ENCODE peak calls at places on chromosome 12, in four cellular contexts. L is CD4-positive, alpha-beta memory T cell; M is esophagus muscularis mucosa; C is Caco-2. U is an unnamed sample.

GRCh38 chr12:68122236-68122920 is 37.2 kb downstream of the IFNG start:
- DNase-seq in L (no peak), M (no peak), C (no peak), U (no peak)

GRCh38 chr12:112936927-112937326 is 1.3 kb upstream of the OAS3 start:
- DNase-seq in L (no peak), M (no peak), C (no peak), U (no peak)

GRCh38 chr12:42039146-42039545 is 105.5 kb downstream of the GXYLT1 start:
- DNase-seq in L (no peak), M (no peak), C (no peak), U (no peak)

GRCh38 chr12:77996670-77997069 is 166.0 kb downstream of the NAV3 start:
- DNase-seq in L (no peak), M (no peak), C (no peak), U (no peak)

GRCh38 chr12:102342281-102343006 is 137.9 kb downstream of the IGF1 start:
- DNase-seq in L (no peak), M (no peak), C (no peak), U (no peak)

GRCh38 chr12:130803707-130804106 is 35.3 kb downstream of the STX2 start:
- DNase-seq in L (no peak), M (no peak), C (no peak), U (no peak)

GRCh38 chr12:77625441-77625840 is 205.3 kb upstream of the NAV3 start:
- DNase-seq in L (no peak), M (no peak), C (no peak), U (no peak)

GRCh38 chr12:74794522-74794921 is 256.9 kb downstream of the ATXN7L3B start:
- DNase-seq in L (no peak), M (no peak), C (no peak), U (no peak)

GRCh38 chr12:101407054-101407437 is 526 bp downstream of the ARL1 start:
- DNase-seq in L (peak; percentile 6), M (no peak), C (peak; percentile 35), U (no peak)

GRCh38 chr12:11959117-11959823 is 111.5 kb upstream of the BCL2L14 start:
- DNase-seq in L (no peak), M (peak; percentile 62), C (no peak), U (no peak)

GRCh38 chr12:85568395-85569103 is 267.7 kb downstream of the RASSF9 start:
- DNase-seq in L (no peak), M (peak; percentile 91), C (peak; percentile 7), U (no peak)

GRCh38 chr12:69044887-69045286 is 111.9 kb upstream of the CPM start:
- DNase-seq in L (no peak), M (peak; percentile 62), C (no peak), U (no peak)

GRCh38 chr12:107386569-107386968 is 293.2 kb upstream of the CRY1 start:
- DNase-seq in L (no peak), M (no peak), C (no peak), U (no peak)

GRCh38 chr12:99522456-99522855 is 125.1 kb upstream of the GARIN6 start:
- DNase-seq in L (no peak), M (no peak), C (no peak), U (no peak)

GRCh38 chr12:117718559-117718958 is 250.2 kb downstream of the KSR2 start:
- DNase-seq in L (no peak), M (no peak), C (no peak), U (no peak)

GRCh38 chr12:105983622-105984325 is 155.0 kb downstream of the NUAK1 start:
- DNase-seq in L (no peak), M (no peak), C (no peak), U (no peak)

GRCh38 chr12:57222286-57223190 is 5.9 kb downstream of the NXPH4 start:
- DNase-seq in L (no peak), M (no peak), C (no peak), U (no peak)

GRCh38 chr12:38905480-38906351 is at the start of gene CPNE8:
- DNase-seq in L (peak; percentile 37), M (peak; percentile 97), C (peak; percentile 78), U (no peak)

GRCh38 chr12:67161322-67161918 is 107.7 kb upstream of the CAND1 start:
- DNase-seq in L (peak; percentile 8), M (no peak), C (peak; percentile 40), U (peak; percentile 48)

GRCh38 chr12:84150226-84150625 is 762.4 kb downstream of the SLC6A15 start:
- DNase-seq in L (no peak), M (no peak), C (no peak), U (no peak)

GRCh38 chr12:80472912-80473500 is 29.0 kb downstream of the PTPRQ start:
- DNase-seq in L (no peak), M (no peak), C (peak; percentile 38), U (no peak)

GRCh38 chr12:55728185-55728931 is 451 bp downstream of the CD63 start:
- DNase-seq in L (no peak), M (no peak), C (peak; percentile 65), U (peak; percentile 72)

GRCh38 chr12:47920913-47921312 is 16.1 kb upstream of the VDR start:
- DNase-seq in L (no peak), M (peak; percentile 53), C (no peak), U (no peak)

GRCh38 chr12:111121840-111122239 is 201.5 kb upstream of the MYL2 start:
- DNase-seq in L (no peak), M (no peak), C (no peak), U (no peak)

GRCh38 chr12:84772281-84772680 is 140.3 kb downstream of the SLC6A15 start:
- DNase-seq in L (no peak), M (no peak), C (no peak), U (no peak)

GRCh38 chr12:121787063-121787774 is 6.3 kb downstream of the RHOF start:
- DNase-seq in L (peak; percentile 63), M (no peak), C (no peak), U (no peak)

GRCh38 chr12:71731439-71732356 is 23.0 kb upstream of the RAB21 start:
- DNase-seq in L (no peak), M (no peak), C (no peak), U (no peak)

GRCh38 chr12:2265461-2266167 is 212.8 kb downstream of the CACNA1C start:
- DNase-seq in L (no peak), M (no peak), C (no peak), U (no peak)

GRCh38 chr12:2266666-2267623 is 214.2 kb downstream of the CACNA1C start:
- DNase-seq in L (no peak), M (no peak), C (peak; percentile 48), U (no peak)

GRCh38 chr12:2267624-2268477 is 215.1 kb downstream of the CACNA1C start:
- DNase-seq in L (no peak), M (no peak), C (no peak), U (no peak)

GRCh38 chr12:2270846-2271245 is 218.1 kb downstream of the CACNA1C start:
- DNase-seq in L (no peak), M (no peak), C (no peak), U (no peak)

DNA sequence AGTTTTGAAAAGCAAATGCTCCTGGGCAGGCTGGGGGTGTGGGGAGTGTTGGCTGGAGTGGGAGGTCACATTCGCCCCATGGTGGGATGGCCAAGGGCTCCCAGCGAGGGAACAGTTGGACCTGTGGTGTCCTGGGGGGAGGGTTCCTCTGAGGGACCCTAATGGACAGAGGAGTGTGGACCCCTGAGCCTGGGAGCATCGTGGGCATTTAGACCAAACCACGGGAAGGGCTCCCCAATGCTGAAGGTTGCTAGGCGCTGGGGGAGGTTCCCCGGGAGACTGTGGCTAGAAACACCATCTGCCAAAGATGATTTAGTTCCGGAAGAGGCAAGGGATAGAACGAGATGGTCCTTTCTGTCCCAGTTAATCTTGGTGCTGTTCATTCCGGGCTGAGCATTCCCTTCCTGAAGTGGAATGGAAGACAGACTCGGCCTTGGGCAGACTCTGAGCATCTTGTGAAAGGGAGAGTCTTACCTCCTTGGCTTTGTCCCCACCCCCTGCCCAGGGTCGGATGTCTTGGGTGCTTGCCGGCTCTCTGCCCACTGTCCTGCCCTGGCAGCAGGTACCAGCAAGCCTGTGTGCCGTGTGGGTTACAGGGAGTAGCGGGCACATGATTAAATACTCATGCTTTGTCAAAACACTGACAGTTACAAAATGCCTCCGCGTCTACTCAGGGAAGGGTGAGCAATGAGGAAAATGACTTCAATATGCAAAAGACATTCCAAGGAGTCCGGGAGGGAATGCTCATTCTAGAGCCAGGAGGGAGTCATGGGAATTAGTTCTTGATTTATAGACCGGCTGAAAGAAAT is 215.9 kb downstream of the CACNA1C start:
- DNase-seq in L (no peak), M (no peak), C (no peak), U (no peak)
- H3K4me3 ChIP-seq in L (no peak overlapping the region), M (no peak overlapping the region), C (no peak overlapping the region), U (no peak overlapping the region)

DNA sequence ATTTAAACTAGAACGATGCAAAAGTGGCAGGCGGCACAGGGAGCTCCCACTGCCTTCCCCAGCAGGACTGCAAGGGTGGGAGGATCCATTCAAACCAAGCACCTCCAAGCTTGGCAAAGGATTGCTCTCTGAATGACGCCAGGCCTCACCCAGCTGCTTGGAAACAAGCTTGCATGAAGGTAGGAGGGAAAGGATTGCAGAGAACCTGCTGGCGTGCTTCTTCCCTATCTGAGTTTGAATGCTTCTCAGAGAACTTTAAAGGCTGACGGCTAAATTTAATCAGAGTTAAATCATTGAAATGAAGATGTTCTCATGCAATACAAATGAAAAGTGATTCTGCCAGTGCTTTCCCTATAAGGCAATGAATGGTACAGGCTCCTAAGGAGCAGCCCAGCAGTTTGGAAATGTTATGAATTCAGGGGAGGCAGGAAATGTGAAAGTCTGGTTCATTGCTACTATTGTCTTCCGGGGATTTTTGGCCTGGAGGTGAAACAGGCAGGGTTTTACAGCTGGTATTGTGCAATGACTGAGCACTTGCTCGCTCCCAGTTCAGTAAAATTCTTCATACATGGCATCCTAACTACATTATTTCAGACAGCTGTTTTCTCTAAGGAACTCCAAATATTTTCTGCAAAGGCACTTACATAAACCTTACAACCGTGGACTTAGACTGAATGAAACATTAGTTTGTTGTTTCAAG is 31.9 kb upstream of the DUSP6 start:
- DNase-seq in L (no peak), M (no peak), C (peak; percentile 47), U (no peak)
- H3K4me3 ChIP-seq in L (no peak overlapping the region), M (peak overlapping the region; percentile 23), C (no peak overlapping the region), U (no peak overlapping the region)

DNA sequence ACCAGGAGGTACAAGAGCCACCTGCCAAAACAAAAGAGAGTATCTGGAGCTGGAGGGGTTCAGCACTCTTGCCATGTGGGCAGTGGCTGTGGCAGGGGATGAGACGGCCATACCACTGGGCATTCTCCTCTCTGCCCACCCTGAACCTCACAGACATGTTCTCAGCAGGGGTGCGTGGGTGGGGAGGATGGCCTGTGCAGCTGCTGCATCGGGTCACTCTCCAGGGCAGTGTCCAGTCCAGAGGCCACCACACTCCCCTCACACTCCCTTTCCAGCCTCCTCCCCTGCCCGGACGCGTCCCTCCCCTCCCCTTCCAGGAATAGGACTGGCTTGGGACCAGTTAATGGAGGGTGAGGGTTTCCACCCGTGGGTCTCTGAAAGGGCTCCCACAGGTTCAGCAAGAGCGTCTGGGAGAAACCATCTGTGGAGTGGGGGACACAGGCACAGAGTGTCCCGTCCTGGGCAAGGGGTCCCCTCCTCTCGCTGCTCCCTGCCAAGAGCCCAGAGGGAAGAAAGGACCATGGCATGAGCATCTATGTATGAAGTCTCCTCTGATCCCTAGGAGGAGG is 501 bp downstream of the C1R start:
- DNase-seq in L (no peak), M (no peak), C (no peak), U (no peak)
- H3K4me3 ChIP-seq in L (peak overlapping the region; percentile 56), M (peak overlapping the region; percentile 62), C (no peak overlapping the region), U (peak overlapping the region; percentile 39)

DNA sequence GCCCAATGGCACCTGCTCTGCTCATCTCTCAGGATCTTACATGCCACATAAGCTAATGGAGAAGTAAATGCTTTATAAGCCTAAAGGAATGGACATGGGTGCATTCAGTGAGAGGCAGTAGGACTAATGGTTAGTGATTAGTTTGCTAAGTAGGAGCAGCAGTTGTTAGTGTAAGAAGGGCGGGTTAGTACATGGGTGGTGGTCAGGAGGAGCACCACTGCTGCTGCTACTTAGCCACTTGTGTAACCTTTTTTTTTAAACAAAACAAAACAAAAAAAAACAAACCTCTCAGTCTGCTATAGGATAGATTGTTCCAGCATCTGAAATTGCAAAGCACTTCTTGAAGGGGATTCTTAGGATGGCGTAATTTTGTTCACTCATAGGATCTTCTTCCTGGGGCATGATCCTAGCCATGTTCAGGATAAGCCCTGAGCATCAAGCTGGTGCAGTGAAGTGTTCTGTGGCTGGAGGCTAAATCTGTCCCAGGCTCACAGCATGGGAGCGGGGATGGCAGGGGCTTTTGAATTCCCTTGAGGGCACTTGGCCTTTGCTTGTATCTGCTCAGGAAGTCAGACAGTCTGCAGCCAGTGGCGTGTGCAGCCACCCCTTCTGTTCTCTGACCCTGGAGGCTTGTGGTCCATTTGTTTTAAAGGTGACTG is 63.6 kb downstream of the CHST11 start:
- DNase-seq in L (no peak), M (no peak), C (no peak), U (no peak)
- H3K4me3 ChIP-seq in L (no peak overlapping the region), M (no peak overlapping the region), C (no peak overlapping the region), U (no peak overlapping the region)